ENCODE peak calls at places on chromosomes 5 and 9, in eight cellular contexts. X is cerebellar cortex; Q is activated CD8-positive, alpha-beta memory T cell treated with anti-CD3 and anti-CD28 coated beads, Interleukin-2, amount 50 U/mL, for 48 hours; W is adrenal gland; B is activated T-cell treated with anti-CD3 and anti-CD28 coated beads, Interleukin-2, amount 50 U/mL, for 24 hours; A is ELF-1; Y is endothelial cell; R is NCI-H1092. V is an unnamed sample.

GRCh38 chr9:98944130-98945074 is 695 bp downstream of the COL15A1 start:
- DNase-seq in W (peak; percentile 47), Q (peak; percentile 55), B (no peak), Y (peak; percentile 24), X (peak; percentile 3), R (no peak), A (peak; percentile 40), V (no peak)

GRCh38 chr5:134507495-134507894 is 18.0 kb upstream of the JADE2 start:
- DNase-seq in X (no peak), B (no peak), W (no peak), Q (no peak), R (no peak), Y (no peak), A (no peak), V (no peak)

GRCh38 chr9:16516887-16517286 is 353.6 kb downstream of the BNC2 start:
- DNase-seq in A (peak; percentile 57), Q (no peak), X (no peak), B (no peak), Y (no peak), R (no peak), W (no peak), V (no peak)

GRCh38 chr9:126628146-126628545 is 14.4 kb downstream of the LMX1B start:
- DNase-seq in R (no peak), A (no peak), Y (no peak), W (no peak), Q (no peak), B (no peak), X (no peak), V (no peak)

GRCh38 chr5:43313035-43313853 is at the start of gene HMGCS1:
- DNase-seq in X (peak; percentile 100), Y (peak; percentile 97), Q (peak; percentile 96), R (peak; percentile 99), W (peak; percentile 99), A (peak; percentile 100), B (peak; percentile 98), V (peak; percentile 97)

GRCh38 chr5:100430268-100430900 is 104.8 kb upstream of the FAM174A start:
- DNase-seq in X (peak; percentile 30), Q (peak; percentile 64), W (peak; percentile 61), R (no peak), A (peak; percentile 47), Y (peak; percentile 76), B (peak; percentile 57), V (no peak)

GRCh38 chr5:173451031-173451430 is 122.8 kb upstream of the STC2 start:
- DNase-seq in A (peak; percentile 37), W (peak; percentile 32), X (peak; percentile 5), R (no peak), Y (peak; percentile 8), B (no peak), Q (no peak), V (no peak)

GRCh38 chr9:129561594-129562281 is 59.2 kb downstream of the C9orf50 start:
- DNase-seq in Q (no peak), B (no peak), Y (no peak), X (no peak), A (no peak), R (peak; percentile 85), W (peak; percentile 54), V (no peak)

GRCh38 chr5:169917425-169917824 is 62.9 kb downstream of the INSYN2B start:
- DNase-seq in Y (no peak), Q (no peak), W (no peak), B (no peak), A (no peak), X (no peak), R (no peak), V (no peak)

GRCh38 chr9:82781965-82782392 is 281.0 kb downstream of the RASEF start:
- DNase-seq in A (no peak), Q (no peak), X (no peak), B (no peak), R (peak; percentile 32), Y (no peak), W (no peak), V (no peak)

GRCh38 chr5:59496524-59497134 is 396.9 kb downstream of the PDE4D start:
- DNase-seq in Y (peak; percentile 35), B (no peak), R (no peak), A (peak; percentile 62), Q (peak; percentile 49), X (no peak), W (no peak), V (no peak)

GRCh38 chr5:119785057-119785456 is 155.7 kb downstream of the FAM170A start:
- DNase-seq in A (no peak), X (no peak), W (no peak), B (no peak), Q (no peak), Y (no peak), R (no peak), V (no peak)

GRCh38 chr5:145101246-145101645 is 733.9 kb downstream of the PRELID2 start:
- DNase-seq in A (no peak), R (no peak), Q (no peak), W (no peak), B (no peak), Y (peak; percentile 5), X (no peak), V (no peak)

GRCh38 chr5:9710069-9710468 is 79.9 kb upstream of the TAS2R1 start:
- DNase-seq in Y (no peak), X (no peak), W (no peak), R (no peak), B (no peak), A (no peak), Q (no peak), V (no peak)

GRCh38 chr9:84216151-84216550 is 124.4 kb downstream of the SLC28A3 start:
- DNase-seq in Y (no peak), W (no peak), R (no peak), Q (no peak), A (no peak), B (no peak), X (no peak), V (no peak)

GRCh38 chr5:157300564-157300963 is 34.6 kb downstream of the CYFIP2 start:
- DNase-seq in Y (no peak), R (no peak), Q (no peak), A (no peak), X (no peak), B (no peak), W (no peak), V (no peak)

GRCh38 chr5:19411936-19412335 is 576.1 kb downstream of the CDH18 start:
- DNase-seq in Q (no peak), B (no peak), W (no peak), A (no peak), Y (no peak), X (no peak), R (no peak), V (no peak)

GRCh38 chr5:11912-12311 is 80.1 kb upstream of the PLEKHG4B start:
- DNase-seq in R (no peak), B (no peak), X (no peak), Q (no peak), W (peak; percentile 41), Y (no peak), A (no peak), V (no peak)

GRCh38 chr5:79689541-79690466 is at the start of gene CMYA5:
- DNase-seq in Y (peak; percentile 50), W (no peak), B (no peak), A (peak; percentile 66), X (no peak), R (no peak), Q (no peak), V (peak; percentile 69)

GRCh38 chr5:178248750-178249149 is 16.1 kb upstream of the PHYKPL start:
- DNase-seq in A (no peak), W (no peak), X (no peak), Y (no peak), B (no peak), R (no peak), Q (no peak), V (no peak)

GRCh38 chr5:169893010-169893409 is 87.3 kb downstream of the INSYN2B start:
- DNase-seq in Y (no peak), X (no peak), R (no peak), Q (no peak), W (no peak), A (no peak), B (no peak), V (no peak)

GRCh38 chr5:116410345-116410890 is 164.2 kb downstream of the SEMA6A start:
- DNase-seq in R (no peak), B (no peak), A (no peak), Y (no peak), W (no peak), Q (no peak), X (peak; percentile 50), V (no peak)